ENCODE peak calls at places on chromosomes 11 and 22, in five cellular contexts. R is AML-193; G is retinal pigment epithelial cell; N is stimulated activated naive CD8-positive, alpha-beta T cell treated with anti-CD3 and anti-CD28 coated beads, Interleukin-15, Interleukin-2, amounts not matched to agents 100 U/mL and 50 U/mL, for 24 hours; S is mucosa of gallbladder. J is an unnamed sample.

GRCh38 chr11:79626135-79626748 is 185.4 kb upstream of the TENM4 start:
- DNase-seq in N (no peak), R (no peak), S (no peak), G (no peak), J (no peak)

GRCh38 chr22:47071078-47071811 is 308.8 kb downstream of the TBC1D22A start:
- DNase-seq in N (no peak), S (no peak), G (no peak), R (no peak), J (no peak)

GRCh38 chr11:83105167-83105566 is 33.5 kb upstream of the RAB30 start:
- DNase-seq in N (no peak), S (no peak), G (no peak), R (no peak), J (no peak)

GRCh38 chr22:46742576-46743221 is 4.6 kb upstream of the CERK start:
- DNase-seq in N (no peak), G (no peak), S (no peak), R (no peak), J (no peak)

GRCh38 chr11:110286298-110287040 is 9.9 kb downstream of the RDX start:
- DNase-seq in R (no peak), S (no peak), N (no peak), G (no peak), J (no peak)

GRCh38 chr11:100574894-100575769 is 112.0 kb upstream of the ARHGAP42 start:
- DNase-seq in S (no peak), N (no peak), G (no peak), R (no peak), J (no peak)

GRCh38 chr11:122246885-122247284 is 130.9 kb upstream of the BLID start:
- DNase-seq in S (no peak), R (no peak), G (no peak), N (no peak), J (no peak)

GRCh38 chr11:665707-666281 is 28.7 kb downstream of the DRD4 start:
- DNase-seq in S (no peak), G (no peak), N (no peak), R (no peak), J (no peak)

GRCh38 chr11:74634537-74634936 is 42.2 kb downstream of the POLD3 start:
- DNase-seq in N (no peak), G (peak; percentile 50), R (no peak), S (peak; percentile 15), J (no peak)

GRCh38 chr11:114059984-114060401 is 482 bp downstream of the ZBTB16 start:
- DNase-seq in S (no peak), G (no peak), N (peak; percentile 41), R (no peak), J (no peak)

GRCh38 chr22:46079861-46080821 is 70.2 kb upstream of the PPARA start:
- DNase-seq in G (no peak), R (no peak), S (no peak), N (no peak), J (no peak)

GRCh38 chr11:12075291-12075690 is 35.1 kb upstream of the MICAL2 start:
- DNase-seq in S (no peak), N (no peak), R (no peak), G (no peak), J (no peak)

GRCh38 chr11:90468923-90469322 is 246.1 kb upstream of the CHORDC1 start:
- DNase-seq in R (no peak), S (no peak), N (no peak), G (peak; percentile 88), J (no peak)

GRCh38 chr11:120108154-120108784 is 29.6 kb downstream of the TRIM29 start:
- DNase-seq in N (peak; percentile 74), G (no peak), S (peak; percentile 62), R (peak; percentile 10), J (peak; percentile 34)

GRCh38 chr22:49021926-49022815 is 805.5 kb downstream of the BRD1 start:
- DNase-seq in G (no peak), S (no peak), R (no peak), N (no peak), J (no peak)

GRCh38 chr11:118914178-118914918 is 11.4 kb downstream of the BCL9L start:
- DNase-seq in S (peak; percentile 38), N (peak; percentile 81), G (no peak), R (no peak), J (no peak)

GRCh38 chr22:19634576-19634975 is 79.7 kb upstream of the SEPTIN5 start:
- DNase-seq in N (no peak), G (no peak), R (no peak), S (no peak), J (no peak)

GRCh38 chr11:113408206-113408605 is 20.6 kb downstream of the ANKK1 start:
- DNase-seq in S (no peak), N (no peak), R (no peak), G (no peak), J (no peak)

GRCh38 chr11:124441081-124441480 is 4.4 kb downstream of the OR8B8 start:
- DNase-seq in G (no peak), N (no peak), R (no peak), S (no peak), J (no peak)

GRCh38 chr11:118156531-118157185 is 4.0 kb upstream of the SCN4B start:
- DNase-seq in G (no peak), S (no peak), R (no peak), N (peak; percentile 24), J (no peak)

GRCh38 chr22:27385261-27385998 is 416.1 kb downstream of the MN1 start:
- DNase-seq in R (no peak), S (no peak), N (no peak), G (no peak), J (no peak)

GRCh38 chr22:41382098-41382578 is 396 bp downstream of the TEF start:
- DNase-seq in G (no peak), N (peak; percentile 63), R (no peak), S (peak; percentile 49), J (no peak)

GRCh38 chr11:131748146-131749050 is 378.0 kb downstream of the NTM start:
- DNase-seq in N (peak; percentile 53), G (no peak), R (peak; percentile 35), S (peak; percentile 63), J (peak; percentile 38)

GRCh38 chr22:42873361-42873760 is 16.3 kb upstream of the ARFGAP3 start:
- DNase-seq in R (no peak), G (no peak), S (no peak), N (no peak), J (no peak)

GRCh38 chr22:39092111-39092867 is 4.8 kb upstream of the APOBEC3H start:
- DNase-seq in S (no peak), R (no peak), G (no peak), N (no peak), J (no peak)

GRCh38 chr11:119100246-119100959 is 1.2 kb downstream of the DPAGT1 start:
- DNase-seq in R (peak; percentile 35), N (no peak), G (no peak), S (no peak), J (no peak)

J was measured in CMK.